ENCODE peak calls at places on chromosomes 2 and 18, in five cellular contexts. K is GM23248, T is K562, B is fibroblast of lung, R is hepatocyte. Z is an unnamed sample.

GRCh38 chr2:191916826-191917225 is 69.9 kb upstream of the CAVIN2 start:
- DNase-seq in K (peak; percentile 34), T (no peak), B (no peak), R (no peak), Z (no peak)

GRCh38 chr2:19073522-19073921 is 284.9 kb downstream of the OSR1 start:
- DNase-seq in K (peak; percentile 45), T (no peak), B (peak; percentile 80), R (peak; percentile 28), Z (peak; percentile 81)

GRCh38 chr2:218963597-218963996 is 4.1 kb downstream of the CDK5R2 start:
- DNase-seq in K (no peak), T (no peak), B (peak; percentile 36), R (no peak), Z (no peak)

GRCh38 chr2:71602115-71602495 is 148.7 kb downstream of the DYSF start:
- DNase-seq in K (no peak), T (no peak), B (no peak), R (no peak), Z (peak; percentile 60)

GRCh38 chr2:105873721-105874120 is 129.0 kb downstream of the NCK2 start:
- DNase-seq in K (peak; percentile 73), T (peak; percentile 85), B (peak; percentile 88), R (peak; percentile 59), Z (peak; percentile 98)

GRCh38 chr2:233244818-233245217 is 6.7 kb upstream of the ATG16L1 start:
- DNase-seq in K (peak; percentile 50), T (no peak), B (peak; percentile 25), R (no peak), Z (no peak)

GRCh38 chr2:20585710-20586378 is 65.1 kb downstream of the HS1BP3 start:
- DNase-seq in K (no peak), T (no peak), B (no peak), R (no peak), Z (no peak)

GRCh38 chr2:151264157-151264835 is 2.6 kb upstream of the RBM43 start:
- DNase-seq in K (no peak), T (no peak), B (no peak), R (peak; percentile 39), Z (no peak)

GRCh38 chr2:96552284-96553175 is 16.0 kb downstream of the ARID5A start:
- DNase-seq in K (no peak), T (no peak), B (no peak), R (no peak), Z (peak; percentile 57)

GRCh38 chr2:151498178-151498577 is 88.5 kb downstream of the RIF1 start:
- DNase-seq in K (no peak), T (no peak), B (no peak), R (no peak), Z (no peak)

GRCh38 chr2:16093639-16094447 is 153.5 kb downstream of the MYCN start:
- DNase-seq in K (no peak), T (no peak), B (no peak), R (peak; percentile 80), Z (no peak)

GRCh38 chr2:42927334-42928160 is 135.2 kb upstream of the HAAO start:
- DNase-seq in K (no peak), T (peak; percentile 78), B (no peak), R (no peak), Z (no peak)

GRCh38 chr2:159131882-159132281 is 154.6 kb downstream of the WDSUB1 start:
- DNase-seq in K (peak; percentile 93), T (no peak), B (peak; percentile 99), R (peak; percentile 42), Z (peak; percentile 89)

GRCh38 chr2:68487773-68488355 is 20.5 kb downstream of the APLF start:
- DNase-seq in K (peak; percentile 55), T (peak; percentile 34), B (peak; percentile 32), R (peak; percentile 23), Z (peak; percentile 32)

GRCh38 chr2:227871375-227871788 is at the start of gene DAW1:
- DNase-seq in K (peak; percentile 77), T (peak; percentile 13), B (peak; percentile 65), R (no peak), Z (peak; percentile 93)

GRCh38 chr18:48445540-48445939 is 36.4 kb upstream of the ZBTB7C start:
- DNase-seq in K (peak; percentile 89), T (peak; percentile 48), B (peak; percentile 61), R (peak; percentile 90), Z (no peak)

GRCh38 chr2:8684885-8685696 is 3.2 kb downstream of the ID2 start:
- DNase-seq in K (peak; percentile 89), T (peak; percentile 42), B (peak; percentile 52), R (peak; percentile 91), Z (peak; percentile 91)

GRCh38 chr18:48139427-48140347 is 209.2 kb upstream of the SMAD2 start:
- DNase-seq in K (no peak), T (no peak), B (no peak), R (no peak), Z (peak; percentile 68)

GRCh38 chr18:8177330-8178016 is 431.8 kb upstream of the RAB12 start:
- DNase-seq in K (no peak), T (no peak), B (peak; percentile 76), R (peak; percentile 23), Z (peak; percentile 42)

GRCh38 chr18:7272268-7273049 is 41.6 kb downstream of the LRRC30 start:
- DNase-seq in K (peak; percentile 86), T (peak; percentile 16), B (peak; percentile 70), R (peak; percentile 84), Z (peak; percentile 88)

GRCh38 chr2:45173513-45173912 is 164.3 kb upstream of the SIX2 start:
- DNase-seq in K (peak; percentile 97), T (no peak), B (peak; percentile 93), R (no peak), Z (peak; percentile 96)

GRCh38 chr2:27442981-27443323 is 771 bp downstream of the KRTCAP3 start:
- DNase-seq in K (peak; percentile 19), T (no peak), B (no peak), R (no peak), Z (peak; percentile 74)

GRCh38 chr2:62038980-62039771 is 133.7 kb downstream of the COMMD1 start:
- DNase-seq in K (peak; percentile 50), T (peak; percentile 15), B (peak; percentile 71), R (no peak), Z (peak; percentile 85)

GRCh38 chr2:17309741-17310339 is 208.4 kb downstream of the RAD51AP2 start:
- DNase-seq in K (peak; percentile 63), T (peak; percentile 54), B (peak; percentile 55), R (peak; percentile 86), Z (no peak)

GRCh38 chr2:119113489-119113770 is 45.1 kb downstream of the C1QL2 start:
- DNase-seq in K (no peak), T (no peak), B (no peak), R (no peak), Z (no peak)

GRCh38 chr18:1002653-1003178 is 98.0 kb downstream of the ADCYAP1 start:
- DNase-seq in K (peak; percentile 23), T (no peak), B (peak; percentile 91), R (no peak), Z (no peak)

GRCh38 chr2:98487806-98488189 is 43.1 kb downstream of the INPP4A start:
- DNase-seq in K (peak; percentile 28), T (peak; percentile 46), B (no peak), R (peak; percentile 28), Z (no peak)

GRCh38 chr18:22541232-22541631 is 123.5 kb upstream of the CTAGE1 start:
- DNase-seq in K (no peak), T (no peak), B (no peak), R (no peak), Z (no peak)

GRCh38 chr2:196591621-196592022 is 47.9 kb upstream of the CCDC150 start:
- DNase-seq in K (no peak), T (no peak), B (no peak), R (no peak), Z (no peak)
- H3K4me3 ChIP-seq in K (peak overlapping the region; percentile 84), T (no peak overlapping the region), B (no peak overlapping the region), R (no peak overlapping the region), Z (peak overlapping the region; percentile 83)

DNA sequence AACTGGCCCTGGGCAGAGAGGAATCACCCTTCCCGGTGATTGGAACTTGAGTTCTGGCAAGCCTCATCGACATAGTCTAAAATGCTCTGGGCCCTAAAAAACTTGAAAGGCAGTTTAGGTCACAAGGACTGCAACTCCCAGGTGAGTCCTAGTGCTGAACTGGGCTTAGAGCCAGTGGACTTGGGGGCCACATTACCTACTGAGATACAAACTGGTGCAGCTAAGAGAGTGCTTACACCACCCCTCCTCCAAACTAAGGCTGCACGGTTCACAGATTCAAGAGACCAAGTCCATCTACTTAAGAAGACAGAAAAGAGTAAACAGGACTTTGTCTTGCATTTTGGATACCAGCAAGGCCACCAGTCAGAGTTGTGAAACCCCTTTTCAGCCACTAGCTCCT is 25.3 kb downstream of the ZNF519 start:
- DNase-seq in K (no peak), T (no peak), B (no peak), R (no peak), Z (no peak)
- H3K79me2 ChIP-seq in K (no peaks in the 10 kb centered on the region), T (no peaks in the 10 kb centered on the region), B (no peaks in the 10 kb centered on the region), R (no peaks in the 10 kb centered on the region), Z (no peaks in the 10 kb centered on the region)

DNA sequence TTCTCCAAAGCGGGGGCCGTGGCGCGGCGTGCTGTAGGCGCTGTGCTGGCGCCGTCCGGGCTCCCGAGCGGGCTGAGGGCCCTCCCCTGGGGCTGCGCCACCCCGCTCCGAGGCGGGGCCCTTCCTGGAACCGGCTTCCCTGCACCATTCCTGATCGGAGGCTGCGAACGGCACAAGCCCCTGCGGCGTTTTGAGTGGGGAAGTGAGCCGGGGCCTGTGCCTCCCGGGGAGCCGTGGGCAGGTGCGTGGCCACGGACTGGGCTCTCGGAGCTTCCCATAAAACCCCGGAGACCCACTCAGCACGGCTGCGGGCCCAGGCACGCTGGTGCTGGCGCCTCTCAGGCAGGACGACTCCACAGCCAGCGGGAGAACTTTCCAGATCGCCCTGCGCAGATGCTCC is 74.7 kb downstream of the PSMG2 start:
- DNase-seq in K (peak; percentile 42), T (no peak), B (no peak), R (no peak), Z (no peak)
- H3K4me3 ChIP-seq in K (peak overlapping the region; percentile 69), T (no peak overlapping the region), B (no peak overlapping the region), R (no peak overlapping the region), Z (no peak overlapping the region)

DNA sequence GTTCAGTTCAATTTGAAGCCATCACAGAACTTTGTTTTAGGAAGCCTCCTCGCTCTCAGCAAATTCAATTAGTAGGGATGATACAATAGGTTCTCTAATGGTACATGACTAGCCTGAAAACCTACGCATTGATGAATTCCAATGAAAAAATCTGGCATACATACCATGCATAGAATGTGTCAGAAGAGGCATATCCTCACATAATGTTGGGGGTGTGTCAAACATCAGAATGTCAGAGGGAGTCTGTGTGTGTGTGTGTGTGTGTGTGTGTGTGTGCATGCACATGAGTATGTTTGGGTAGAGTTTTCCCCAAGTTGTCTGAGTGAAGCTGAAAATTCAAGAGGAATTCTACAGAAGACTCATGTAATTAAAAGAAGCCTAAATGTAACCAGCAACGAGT is 78.6 kb downstream of the FIGN start:
- DNase-seq in K (no peak), T (no peak), B (peak; percentile 88), R (no peak), Z (no peak)
- H3K79me2 ChIP-seq in K (no peaks in the 10 kb centered on the region), T (no peaks in the 10 kb centered on the region), B (no peaks in the 10 kb centered on the region), R (no peaks in the 10 kb centered on the region), Z (no peaks in the 10 kb centered on the region)

DNA sequence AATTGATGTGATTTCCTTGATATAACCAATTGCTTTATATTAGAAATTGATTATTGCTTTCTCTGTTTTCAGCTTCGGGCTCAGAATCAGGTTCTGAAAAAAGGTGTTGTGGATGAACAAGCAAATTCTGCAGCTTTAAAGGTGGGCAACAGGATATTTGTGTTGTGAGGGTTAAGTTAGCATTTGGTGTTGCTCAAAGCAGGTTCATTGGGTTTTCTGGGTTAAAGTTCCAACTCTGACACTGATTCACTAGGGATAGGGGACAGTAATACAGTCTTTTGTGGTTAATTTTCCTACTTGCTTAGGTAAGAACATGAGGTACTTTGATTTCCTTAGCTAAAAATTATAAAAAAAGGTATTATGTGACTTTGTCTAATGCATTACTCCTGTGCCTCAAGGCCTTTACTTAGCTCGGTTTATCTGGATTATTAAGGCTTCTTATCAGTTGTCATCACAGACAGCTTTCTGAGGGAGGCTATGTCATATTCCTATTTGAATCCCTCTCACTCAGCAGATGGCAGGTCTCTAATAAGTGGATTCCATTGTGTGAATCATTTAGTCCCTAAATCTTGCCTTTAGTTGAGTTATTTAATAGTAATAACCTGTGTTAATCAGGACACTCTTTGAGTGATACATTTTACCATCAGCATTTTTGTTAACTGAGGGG is 78.9 kb upstream of the STON1 start:
- DNase-seq in K (no peak), T (no peak), B (no peak), R (no peak), Z (no peak)
- H3K4me3 ChIP-seq in K (no peak overlapping the region), T (no peak overlapping the region), B (no peak overlapping the region), R (no peak overlapping the region), Z (no peak overlapping the region)